ENCODE peak calls at places on chromosomes 7 and 10, in five cellular contexts. P is CD4-positive, CD25-positive, alpha-beta regulatory T cell; H is T-helper 2 cell; E is prostate gland; Z is activated T-helper 1 cell treated with anti-CD3 and anti-CD28 coated beads, Interleukin-12 subunit alpha, Interleukin-12 subunit beta, Interleukin-2, Interleukin-4 antibody, amounts not matched to agents 30 ng/mL and 10 ng/mL and 1 ng/mL, durations not matched to agents 14 hours and 24 hours and 36 hours. C is an unnamed sample.

GRCh38 chr7:135238112-135238744 is 4.6 kb downstream of the STRA8 start:
- DNase-seq in E (no peak), Z (no peak), H (no peak), P (no peak), C (no peak)

GRCh38 chr10:113867904-113868303 is 13.4 kb downstream of the NHLRC2 start:
- DNase-seq in Z (no peak), P (no peak), E (no peak), H (no peak), C (no peak)

GRCh38 chr7:129958643-129959479 is 6.1 kb upstream of the UBE2H start:
- DNase-seq in H (no peak), P (no peak), Z (no peak), E (peak; percentile 21), C (no peak)

GRCh38 chr10:123496336-123496735 is 169.8 kb upstream of the GPR26 start:
- DNase-seq in E (no peak), Z (no peak), P (no peak), H (no peak), C (no peak)

GRCh38 chr10:68135362-68135761 is 26.1 kb downstream of the MYPN start:
- DNase-seq in H (no peak), E (no peak), P (no peak), Z (no peak), C (no peak)

GRCh38 chr10:88062798-88063472 is 199.5 kb downstream of the PTEN start:
- DNase-seq in H (no peak), P (no peak), Z (no peak), E (no peak), C (no peak)

GRCh38 chr7:107353701-107354100 is 116.2 kb upstream of the GPR22 start:
- DNase-seq in H (no peak), E (no peak), Z (no peak), P (no peak), C (no peak)

GRCh38 chr7:4748267-4748666 is 27.2 kb upstream of the AP5Z1 start:
- DNase-seq in Z (no peak), E (no peak), P (no peak), H (no peak), C (no peak)

GRCh38 chr7:102093599-102094001 is 193.1 kb upstream of the SH2B2 start:
- DNase-seq in P (no peak), Z (no peak), E (no peak), H (no peak), C (no peak)

GRCh38 chr7:151367304-151367703 is 25.7 kb downstream of the NUB1 start:
- DNase-seq in P (no peak), E (no peak), Z (no peak), H (no peak), C (no peak)

GRCh38 chr10:79018591-79019011 is 50.2 kb upstream of the ZMIZ1 start:
- DNase-seq in E (peak; percentile 68), Z (no peak), P (no peak), H (no peak), C (no peak)

GRCh38 chr10:110101464-110102144 is 93.8 kb downstream of the ADD3 start:
- DNase-seq in E (no peak), Z (no peak), H (no peak), P (no peak), C (no peak)

GRCh38 chr10:29344073-29344820 is 55.4 kb downstream of the LYZL1 start:
- DNase-seq in E (no peak), Z (no peak), H (no peak), P (no peak), C (no peak)

GRCh38 chr10:102463983-102464382 is 12.6 kb upstream of the C10orf95 start:
- DNase-seq in E (no peak), Z (no peak), P (no peak), H (no peak), C (no peak)

GRCh38 chr7:106604303-106604918 is 56.5 kb downstream of the CCDC71L start:
- DNase-seq in E (no peak), H (no peak), P (peak; percentile 12), Z (peak; percentile 12), C (no peak)

GRCh38 chr10:88505680-88506215 is 77.4 kb downstream of the RNLS start:
- DNase-seq in Z (no peak), H (no peak), E (no peak), P (no peak), C (no peak)

GRCh38 chr7:107501593-107501992 is 31.7 kb downstream of the GPR22 start:
- DNase-seq in P (no peak), H (no peak), Z (no peak), E (no peak), C (no peak)

GRCh38 chr7:139476139-139476538 is 7.3 kb downstream of the KLRG2 start:
- DNase-seq in E (no peak), Z (no peak), H (no peak), P (no peak), C (no peak)

GRCh38 chr7:43572516-43573049 is 10.3 kb upstream of the STK17A start:
- DNase-seq in P (no peak), Z (peak; percentile 48), E (no peak), H (no peak), C (no peak)

GRCh38 chr10:12843296-12843945 is 158.1 kb downstream of the CCDC3 start:
- DNase-seq in Z (no peak), E (no peak), H (no peak), P (no peak), C (no peak)

GRCh38 chr7:156650042-156650441 is 9.5 kb downstream of the RNF32 start:
- DNase-seq in E (no peak), H (no peak), P (no peak), Z (no peak), C (no peak)

GRCh38 chr7:39667354-39667923 is 44.1 kb downstream of the RALA start:
- DNase-seq in H (no peak), Z (no peak), P (no peak), E (no peak), C (no peak)

GRCh38 chr10:35684625-35685024 is 42.5 kb upstream of the FZD8 start:
- DNase-seq in H (no peak), Z (no peak), E (no peak), P (no peak), C (no peak)

GRCh38 chr7:88293866-88294265 is 12.8 kb downstream of the STEAP4 start:
- DNase-seq in Z (no peak), P (no peak), H (no peak), E (no peak), C (no peak)

GRCh38 chr10:86956841-86957448 is 470 bp downstream of the MMRN2 start:
- DNase-seq in Z (no peak), E (no peak), H (no peak), P (no peak), C (no peak)

GRCh38 chr10:50242777-50243176 is 8.5 kb downstream of the ASAH2 start:
- DNase-seq in E (no peak), P (no peak), H (no peak), Z (no peak), C (no peak)

GRCh38 chr7:42694894-42695553 is 216.8 kb downstream of the C7orf25 start:
- DNase-seq in Z (no peak), P (no peak), H (no peak), E (peak; percentile 48), C (no peak)

GRCh38 chr7:963236-964078 is 9.0 kb upstream of the ADAP1 start:
- DNase-seq in Z (no peak), E (no peak), P (no peak), H (no peak), C (no peak)

GRCh38 chr7:158421394-158421793 is 166.2 kb downstream of the PTPRN2 start:
- DNase-seq in H (no peak), E (no peak), Z (no peak), P (no peak), C (no peak)

GRCh38 chr7:98488167-98488566 is 87.3 kb upstream of the BAIAP2L1 start:
- DNase-seq in P (no peak), H (no peak), Z (no peak), E (no peak), C (no peak)

GRCh38 chr7:95687759-95688343 is 84.5 kb upstream of the DYNC1I1 start:
- DNase-seq in H (no peak), P (no peak), E (no peak), Z (no peak), C (no peak)

GRCh38 chr7:107506683-107507339 is 37.0 kb downstream of the GPR22 start:
- DNase-seq in E (peak; percentile 63), H (no peak), P (no peak), Z (no peak), C (no peak)

GRCh38 chr10:132465193-132465888 is 68.3 kb downstream of the PWWP2B start:
- DNase-seq in H (no peak), Z (no peak), P (no peak), E (no peak), C (peak; percentile 33)

GRCh38 chr7:94431620-94432295 is 37.1 kb downstream of the COL1A2 start:
- DNase-seq in P (no peak), H (no peak), Z (no peak), E (no peak), C (no peak)

GRCh38 chr10:46517541-46517940 is 38.9 kb downstream of the GPRIN2 start:
- DNase-seq in H (no peak), P (no peak), Z (no peak), E (no peak), C (peak; percentile 39)

GRCh38 chr7:50657912-50658311 is 92.7 kb upstream of the DDC start:
- DNase-seq in E (no peak), P (no peak), H (no peak), Z (no peak), C (no peak)

GRCh38 chr10:110664483-110665420 is 20.6 kb downstream of the RBM20 start:
- DNase-seq in P (no peak), E (no peak), Z (no peak), H (no peak), C (no peak)